ENCODE peak calls at places on chromosomes 5 and 9, in eight cellular contexts. I is right atrium auricular region; B is HCT116; V is endodermal cell; D is heart right ventricle; U is effector memory CD4-positive, alpha-beta T cell; X is ovary; P is spleen. H is an unnamed sample. For H3K4me1, the result is how much of the 10 kb centered on the place peaks cover.

GRCh38 chr5:97762483-97762882 is 579.4 kb upstream of the RIOK2 start:
- DNase-seq in I (no peak), X (no peak), U (no peak), V (no peak), B (no peak), P (no peak), D (no peak), H (no peak)

GRCh38 chr5:173807150-173807784 is 80.9 kb upstream of the CPEB4 start:
- DNase-seq in X (no peak), P (no peak), U (no peak), V (no peak), B (no peak), D (no peak), I (no peak), H (no peak)

GRCh38 chr9:76218868-76219462 is 175.3 kb downstream of the RFK start:
- DNase-seq in V (peak), D (no peak), B (no peak), I (no peak), U (no peak), X (no peak), P (no peak), H (no peak)

GRCh38 chr5:119330367-119331183 is 25.2 kb upstream of the TNFAIP8 start:
- DNase-seq in I (no peak), V (peak), U (peak), D (no peak), B (no peak), P (no peak), X (no peak), H (no peak)

GRCh38 chr9:115524467-115525059 is 406.6 kb upstream of the TNC start:
- DNase-seq in U (no peak), X (no peak), P (no peak), D (no peak), I (no peak), V (peak), B (peak), H (peak)

GRCh38 chr5:56534102-56534501 is 281.2 kb upstream of the MAP3K1 start:
- DNase-seq in B (peak), P (no peak), U (no peak), I (no peak), D (no peak), V (no peak), X (no peak), H (no peak)

GRCh38 chr9:85016389-85016997 is 347.0 kb downstream of the NTRK2 start:
- DNase-seq in I (no peak), V (no peak), B (no peak), P (no peak), X (no peak), D (no peak), U (no peak), H (no peak)

GRCh38 chr9:129568560-129569505 is 52.1 kb downstream of the C9orf50 start:
- DNase-seq in U (no peak), X (peak), P (no peak), I (no peak), D (peak), V (peak), B (no peak), H (peak)

GRCh38 chr5:95823738-95824609 is 1.4 kb upstream of the GLRX start:
- DNase-seq in P (peak), U (peak), X (peak), I (peak), B (peak), V (peak), D (peak), H (peak)

GRCh38 chr5:151897896-151898295 is 26.8 kb downstream of the GLRA1 start:
- DNase-seq in D (no peak), X (no peak), V (no peak), B (no peak), P (no peak), U (no peak), I (no peak), H (no peak)

GRCh38 chr5:79109527-79110492 is 1.8 kb upstream of the BHMT start:
- DNase-seq in B (peak), P (no peak), V (peak), I (no peak), U (no peak), X (no peak), D (no peak), H (no peak)

GRCh38 chr9:16069671-16070586 is 517.1 kb downstream of the CCDC171 start:
- DNase-seq in P (no peak), U (no peak), I (no peak), V (no peak), B (no peak), D (no peak), X (no peak), H (no peak)

GRCh38 chr9:121636411-121636865 is 15.0 kb upstream of the DAB2IP start:
- DNase-seq in U (no peak), X (no peak), B (no peak), I (no peak), D (no peak), V (no peak), P (no peak), H (no peak)

GRCh38 chr9:134217431-134218210 is 53.3 kb upstream of the RNU6ATAC start:
- DNase-seq in U (no peak), I (no peak), P (peak), X (no peak), V (peak), B (peak), D (peak), H (no peak)

GRCh38 chr9:91187965-91188344 is 173.8 kb downstream of the AUH start:
- DNase-seq in V (no peak), B (no peak), I (peak), P (no peak), D (no peak), X (no peak), U (no peak), H (no peak)

GRCh38 chr9:20236676-20237075 is 385.6 kb downstream of the MLLT3 start:
- DNase-seq in I (no peak), P (no peak), D (no peak), V (no peak), U (no peak), X (no peak), B (no peak), H (no peak)

GRCh38 chr9:127935765-127936221 is 1.9 kb downstream of the DPM2 start:
- DNase-seq in I (no peak), V (no peak), P (no peak), B (no peak), X (no peak), U (no peak), D (peak), H (no peak)

GRCh38 chr5:20972419-20972925 is 984.5 kb upstream of the CDH18 start:
- DNase-seq in I (no peak), X (peak), P (no peak), V (peak), D (peak), U (no peak), B (no peak), H (no peak)

GRCh38 chr5:135426102-135427082 is 20.8 kb downstream of the DCANP1 start:
- DNase-seq in X (no peak), B (peak), P (no peak), I (no peak), D (no peak), V (peak), U (no peak), H (no peak)

GRCh38 chr5:131587541-131587940 is 47.5 kb downstream of the RAPGEF6 start:
- DNase-seq in U (no peak), D (no peak), V (no peak), X (no peak), B (no peak), P (no peak), I (no peak), H (no peak)

GRCh38 chr9:114950761-114951160 is 20.4 kb upstream of the TNFSF8 start:
- DNase-seq in U (no peak), I (no peak), B (no peak), P (no peak), V (no peak), D (no peak), X (no peak), H (no peak)

GRCh38 chr9:76691761-76692313 is 72.4 kb upstream of the PCA3 start:
- DNase-seq in U (no peak), P (no peak), V (peak), B (no peak), X (no peak), D (no peak), I (no peak), H (peak)

GRCh38 chr9:123584202-123585176 is 228.5 kb downstream of the CRB2 start:
- DNase-seq in I (no peak), P (no peak), X (no peak), U (no peak), D (no peak), V (no peak), B (no peak), H (no peak)

GRCh38 chr9:13587581-13587980 is 308.1 kb upstream of the MPDZ start:
- DNase-seq in U (no peak), B (no peak), X (no peak), P (peak), D (no peak), I (no peak), V (no peak), H (no peak)

GRCh38 chr9:126113756-126114408 is 212.7 kb upstream of the MVB12B start:
- DNase-seq in V (peak), P (peak), U (no peak), D (no peak), X (no peak), B (no peak), I (no peak), H (no peak)

GRCh38 chr5:113330533-113331200 is 104.1 kb downstream of the TSSK1B start:
- DNase-seq in V (no peak), P (no peak), X (no peak), B (peak), U (no peak), D (peak), I (no peak), H (no peak)

GRCh38 chr9:99076483-99077171 is 28.3 kb upstream of the TGFBR1 start:
- DNase-seq in I (no peak), B (no peak), D (no peak), X (no peak), P (peak), U (peak), V (no peak), H (peak)

GRCh38 chr9:4585135-4585534 is 77.0 kb upstream of the PLPP6 start:
- DNase-seq in U (no peak), V (peak), I (no peak), B (no peak), D (no peak), P (no peak), X (no peak), H (no peak)

GRCh38 chr5:138596105-138596987 is 21.1 kb upstream of the HSPA9 start:
- DNase-seq in I (no peak), V (peak), D (no peak), P (no peak), U (no peak), B (no peak), X (no peak), H (no peak)

GRCh38 chr5:165055476-165055875 is 1550.1 kb downstream of the MAT2B start:
- DNase-seq in B (no peak), V (no peak), U (no peak), P (no peak), I (no peak), X (no peak), D (no peak), H (no peak)
- H3K4me3 ChIP-seq in B (no peak), V (no peak), U (no peak), P (no peak), I (no peak), X (no peak), D (no peak), H (no peak)

GRCh38 chr5:128965011-128965637 is at the start of gene SLC27A6:
- DNase-seq in U (no peak), I (no peak), D (peak), B (peak), X (no peak), P (peak), V (peak), H (no peak)
- H3K27ac ChIP-seq in U (no peak), I (peak), D (peak), B (peak), X (no peak), P (no peak), V (no peak), H (no peak)

GRCh38 chr5:139637438-139638089 is 10.6 kb upstream of the CXXC5 start:
- DNase-seq in V (peak), D (peak), I (peak), X (peak), B (no peak), P (peak), U (peak), H (peak)
- H3K4me1 ChIP-seq in V (under half), D (under half), I (half or more), X (under half), B (half or more), P (half or more), U (under half), H (under half)

DNA sequence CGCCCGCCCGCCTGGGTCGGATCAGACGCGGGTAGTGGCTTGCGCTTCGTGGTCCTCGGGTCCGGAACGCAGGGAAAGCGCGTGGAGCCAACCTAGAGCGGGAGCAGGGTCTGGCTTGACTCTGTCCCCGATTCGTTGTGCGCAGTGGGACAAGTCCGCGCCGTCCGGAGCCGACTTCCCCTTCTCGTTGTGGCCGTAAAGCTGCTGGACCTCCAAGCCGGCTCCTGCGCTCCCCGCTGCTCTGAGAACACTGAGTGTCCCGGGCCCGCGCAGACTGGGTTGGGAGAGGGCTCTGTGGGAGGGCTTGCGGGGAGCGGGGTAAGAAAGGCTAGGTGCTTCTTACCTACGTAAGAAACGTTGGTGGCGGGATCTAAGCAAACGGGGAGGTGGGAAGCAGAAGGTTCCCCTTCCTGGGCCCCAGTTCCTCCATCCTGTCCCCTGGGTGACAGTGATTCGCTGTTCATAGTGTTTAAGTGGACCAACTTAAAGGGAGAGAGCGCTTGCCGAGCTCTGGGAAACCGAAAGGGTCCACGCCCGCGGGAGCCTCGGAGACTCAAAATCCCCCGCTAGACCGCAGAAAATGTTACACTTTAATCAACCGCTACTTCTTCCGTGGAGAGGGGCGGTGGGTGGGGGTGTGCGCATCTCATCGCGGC is 4.3 kb upstream of the FOXE1 start:
- DNase-seq in X (no peak), B (no peak), V (peak), I (no peak), D (peak), P (peak), U (no peak), H (no peak)
- H3K4me3 ChIP-seq in X (no peak), B (no peak), V (peak), I (peak), D (peak), P (peak), U (peak), H (peak)

GRCh38 chr9:33318781-33319180 is 28.5 kb downstream of the NFX1 start:
- DNase-seq in U (no peak), D (no peak), P (peak), X (no peak), V (no peak), B (no peak), I (no peak), H (no peak)

GRCh38 chr9:33315371-33315770 is 25.1 kb downstream of the NFX1 start:
- DNase-seq in B (no peak), U (no peak), D (no peak), P (no peak), X (no peak), V (no peak), I (no peak), H (no peak)

GRCh38 chr9:33320230-33320567 is 29.9 kb downstream of the NFX1 start:
- DNase-seq in U (no peak), P (no peak), D (no peak), I (no peak), B (no peak), X (no peak), V (no peak), H (no peak)

GRCh38 chr9:33320568-33321261 is 30.4 kb downstream of the NFX1 start:
- DNase-seq in P (no peak), B (no peak), U (no peak), I (no peak), X (no peak), D (no peak), V (no peak), H (no peak)

DNA sequence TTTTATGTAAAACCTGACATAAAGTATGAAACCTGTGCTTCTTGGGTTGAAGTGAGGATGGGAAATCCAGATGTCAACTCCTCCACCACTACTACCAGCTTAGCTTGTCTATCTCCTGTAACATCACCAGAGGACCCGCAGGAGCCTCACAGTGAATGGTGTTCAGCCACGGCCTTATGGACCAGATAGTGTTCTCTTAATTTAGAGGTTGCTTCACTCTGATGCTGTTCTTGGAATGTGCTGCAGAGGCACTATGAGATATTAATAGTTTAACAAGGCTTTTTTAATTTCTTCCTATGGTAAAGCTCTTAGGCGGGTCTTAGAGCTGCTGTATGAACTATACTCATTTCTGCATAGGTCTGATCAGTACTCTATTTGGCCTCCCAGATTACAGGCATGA is 27.9 kb downstream of the NFX1 start:
- DNase-seq in D (no peak), I (no peak), B (no peak), P (no peak), V (no peak), U (no peak), X (no peak), H (no peak)
- H3K27ac ChIP-seq in D (peak), I (no peak), B (no peak), P (no peak), V (no peak), U (no peak), X (no peak), H (no peak)

GRCh38 chr5:6719417-6719816 is 6.2 kb downstream of the TENT4A start:
- DNase-seq in V (no peak), I (peak), B (no peak), P (no peak), X (no peak), U (no peak), D (no peak), H (no peak)
- H3K4me1 ChIP-seq in V (under half), I (half or more), B (under half), P (half or more), X (under half), U (under half), D (half or more), H (half or more)

GRCh38 chr5:6158974-6159863 is 219.1 kb downstream of the MED10 start:
- DNase-seq in X (no peak), U (no peak), I (no peak), B (no peak), V (no peak), P (no peak), D (no peak), H (no peak)
- H3K4me3 ChIP-seq in X (no peak), U (no peak), I (no peak), B (no peak), V (no peak), P (no peak), D (no peak), H (no peak)

H was measured in transverse colon.